ENCODE peak calls at places on chromosome 16, in seven cellular contexts. One of them, this sample, is unnamed. For H3K4me1, the result is how much of the 10 kb centered on the place peaks cover.

GRCh38 chr16:47643610-47644009 is 182.5 kb downstream of the PHKB start:
- DNase-seq in body of pancreas: no peak
- DNase-seq in stomach: no peak
- DNase-seq in IMR-90: no peak
- DNase-seq in heart left ventricle: no peak
- DNase-seq in A549: no peak
- DNase-seq in ovary: no peak
- DNase-seq in this sample: no peak

GRCh38 chr16:81767987-81768592 is 11.0 kb upstream of the PLCG2 start:
- DNase-seq in body of pancreas: peak
- DNase-seq in stomach: no peak
- DNase-seq in IMR-90: no peak
- DNase-seq in heart left ventricle: no peak
- DNase-seq in A549: peak
- DNase-seq in ovary: no peak
- DNase-seq in this sample: no peak

GRCh38 chr16:3822366-3823045 is 58.0 kb downstream of the CREBBP start:
- DNase-seq in body of pancreas: no peak
- DNase-seq in stomach: no peak
- DNase-seq in IMR-90: peak
- DNase-seq in heart left ventricle: no peak
- DNase-seq in A549: no peak
- DNase-seq in ovary: no peak
- DNase-seq in this sample: no peak

GRCh38 chr16:74111583-74111982 is 185.0 kb upstream of the PSMD7 start:
- DNase-seq in body of pancreas: no peak
- DNase-seq in stomach: no peak
- DNase-seq in IMR-90: no peak
- DNase-seq in heart left ventricle: no peak
- DNase-seq in A549: no peak
- DNase-seq in ovary: no peak
- DNase-seq in this sample: no peak

GRCh38 chr16:58054289-58054688 is 28.7 kb downstream of the MMP15 start:
- DNase-seq in body of pancreas: no peak
- DNase-seq in stomach: no peak
- DNase-seq in IMR-90: no peak
- DNase-seq in heart left ventricle: no peak
- DNase-seq in A549: no peak
- DNase-seq in ovary: no peak
- DNase-seq in this sample: no peak

GRCh38 chr16:1027416-1027815 is 45.1 kb upstream of the SSTR5 start:
- DNase-seq in body of pancreas: no peak
- DNase-seq in stomach: no peak
- DNase-seq in IMR-90: no peak
- DNase-seq in heart left ventricle: no peak
- DNase-seq in A549: no peak
- DNase-seq in ovary: no peak
- DNase-seq in this sample: no peak

GRCh38 chr16:2460916-2461315 is 1.0 kb downstream of the TEDC2 start:
- DNase-seq in body of pancreas: no peak
- DNase-seq in stomach: no peak
- DNase-seq in IMR-90: no peak
- DNase-seq in heart left ventricle: no peak
- DNase-seq in A549: no peak
- DNase-seq in ovary: peak
- DNase-seq in this sample: no peak

GRCh38 chr16:1188781-1189189 is 35.9 kb downstream of the CACNA1H start:
- DNase-seq in body of pancreas: peak
- DNase-seq in stomach: peak
- DNase-seq in IMR-90: peak
- DNase-seq in heart left ventricle: peak
- DNase-seq in A549: no peak
- DNase-seq in ovary: peak
- DNase-seq in this sample: peak

GRCh38 chr16:55842369-55843104 is 9.6 kb upstream of the CES1 start:
- DNase-seq in body of pancreas: peak
- DNase-seq in stomach: no peak
- DNase-seq in IMR-90: peak
- DNase-seq in heart left ventricle: no peak
- DNase-seq in A549: peak
- DNase-seq in ovary: no peak
- DNase-seq in this sample: no peak

GRCh38 chr16:8655184-8655717 is 19.2 kb upstream of the ABAT start:
- DNase-seq in body of pancreas: peak
- DNase-seq in stomach: peak
- DNase-seq in IMR-90: peak
- DNase-seq in heart left ventricle: no peak
- DNase-seq in A549: no peak
- DNase-seq in ovary: no peak
- DNase-seq in this sample: peak

GRCh38 chr16:1822801-1823200 is 3.8 kb downstream of the HAGH start:
- DNase-seq in body of pancreas: no peak
- DNase-seq in stomach: no peak
- DNase-seq in IMR-90: no peak
- DNase-seq in heart left ventricle: no peak
- DNase-seq in A549: no peak
- DNase-seq in ovary: no peak
- DNase-seq in this sample: no peak

GRCh38 chr16:74732951-74733350 is 32.3 kb upstream of the MLKL start:
- DNase-seq in body of pancreas: no peak
- DNase-seq in stomach: no peak
- DNase-seq in IMR-90: no peak
- DNase-seq in heart left ventricle: no peak
- DNase-seq in A549: no peak
- DNase-seq in ovary: no peak
- DNase-seq in this sample: no peak

GRCh38 chr16:1310832-1311200 is 1.4 kb downstream of the UBE2I start:
- DNase-seq in body of pancreas: no peak
- DNase-seq in stomach: peak
- DNase-seq in IMR-90: no peak
- DNase-seq in heart left ventricle: no peak
- DNase-seq in A549: no peak
- DNase-seq in ovary: no peak
- DNase-seq in this sample: no peak

GRCh38 chr16:3101018-3101840 is 2.1 kb upstream of the ZSCAN10 start:
- DNase-seq in body of pancreas: no peak
- DNase-seq in stomach: no peak
- DNase-seq in IMR-90: no peak
- DNase-seq in heart left ventricle: no peak
- DNase-seq in A549: peak
- DNase-seq in ovary: no peak
- DNase-seq in this sample: peak

DNA sequence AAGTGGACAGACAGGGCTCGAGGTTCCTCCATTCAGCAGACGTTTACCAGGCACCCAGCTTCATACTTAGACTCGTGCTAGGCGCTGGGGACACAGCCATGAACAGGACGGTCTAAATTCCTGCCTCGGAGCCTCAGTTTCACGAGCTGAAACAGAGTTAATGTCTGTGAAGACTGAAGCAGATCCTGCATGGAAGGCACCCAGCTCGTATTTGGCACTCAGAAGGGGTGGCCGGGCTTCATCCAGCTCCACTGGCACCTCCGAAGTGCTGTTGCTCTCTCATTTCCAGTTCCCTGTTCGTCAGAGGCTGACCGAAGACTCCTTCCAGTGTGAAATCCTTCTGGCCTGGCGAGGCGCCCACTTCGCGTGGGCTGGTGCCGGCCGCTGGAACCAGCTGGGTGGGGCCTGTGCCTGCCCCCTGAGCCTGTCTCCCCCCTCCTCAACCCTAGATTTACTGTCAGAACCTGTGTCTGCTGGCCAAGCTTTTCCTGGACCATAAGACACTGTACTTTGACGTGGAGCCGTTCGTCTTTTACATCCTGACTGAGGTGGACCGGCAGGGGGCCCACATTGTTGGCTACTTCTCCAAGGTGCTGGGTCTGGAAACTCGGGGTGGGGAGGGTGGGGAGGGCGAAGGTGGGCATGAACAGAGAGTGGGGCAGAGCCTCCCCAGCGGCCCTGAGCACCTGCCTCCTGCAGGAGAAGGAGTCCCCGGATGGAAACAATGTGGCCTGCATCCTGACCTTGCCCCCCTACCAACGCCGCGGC is 5.8 kb downstream of the PRSS8 start:
- DNase-seq in body of pancreas: peak
- DNase-seq in stomach: no peak
- DNase-seq in IMR-90: no peak
- DNase-seq in heart left ventricle: peak
- DNase-seq in A549: no peak
- DNase-seq in ovary: peak
- DNase-seq in this sample: no peak
- H3K4me1 ChIP-seq in body of pancreas: half or more
- H3K4me1 ChIP-seq in stomach: half or more
- H3K4me1 ChIP-seq in IMR-90: under half
- H3K4me1 ChIP-seq in heart left ventricle: under half
- H3K4me1 ChIP-seq in A549: under half
- H3K4me1 ChIP-seq in ovary: under half
- H3K4me1 ChIP-seq in this sample: under half

GRCh38 chr16:51239196-51239595 is 88.1 kb upstream of the SALL1 start:
- DNase-seq in body of pancreas: no peak
- DNase-seq in stomach: no peak
- DNase-seq in IMR-90: no peak
- DNase-seq in heart left ventricle: no peak
- DNase-seq in A549: no peak
- DNase-seq in ovary: no peak
- DNase-seq in this sample: no peak

GRCh38 chr16:51245306-51245705 is 94.2 kb upstream of the SALL1 start:
- DNase-seq in body of pancreas: no peak
- DNase-seq in stomach: no peak
- DNase-seq in IMR-90: no peak
- DNase-seq in heart left ventricle: no peak
- DNase-seq in A549: no peak
- DNase-seq in ovary: peak
- DNase-seq in this sample: no peak

GRCh38 chr16:51248217-51248616 is 97.1 kb upstream of the SALL1 start:
- DNase-seq in body of pancreas: no peak
- DNase-seq in stomach: no peak
- DNase-seq in IMR-90: no peak
- DNase-seq in heart left ventricle: no peak
- DNase-seq in A549: no peak
- DNase-seq in ovary: no peak
- DNase-seq in this sample: no peak

GRCh38 chr16:51242281-51242994 is 91.4 kb upstream of the SALL1 start:
- DNase-seq in body of pancreas: no peak
- DNase-seq in stomach: no peak
- DNase-seq in IMR-90: no peak
- DNase-seq in heart left ventricle: no peak
- DNase-seq in A549: no peak
- DNase-seq in ovary: no peak
- DNase-seq in this sample: no peak

DNA sequence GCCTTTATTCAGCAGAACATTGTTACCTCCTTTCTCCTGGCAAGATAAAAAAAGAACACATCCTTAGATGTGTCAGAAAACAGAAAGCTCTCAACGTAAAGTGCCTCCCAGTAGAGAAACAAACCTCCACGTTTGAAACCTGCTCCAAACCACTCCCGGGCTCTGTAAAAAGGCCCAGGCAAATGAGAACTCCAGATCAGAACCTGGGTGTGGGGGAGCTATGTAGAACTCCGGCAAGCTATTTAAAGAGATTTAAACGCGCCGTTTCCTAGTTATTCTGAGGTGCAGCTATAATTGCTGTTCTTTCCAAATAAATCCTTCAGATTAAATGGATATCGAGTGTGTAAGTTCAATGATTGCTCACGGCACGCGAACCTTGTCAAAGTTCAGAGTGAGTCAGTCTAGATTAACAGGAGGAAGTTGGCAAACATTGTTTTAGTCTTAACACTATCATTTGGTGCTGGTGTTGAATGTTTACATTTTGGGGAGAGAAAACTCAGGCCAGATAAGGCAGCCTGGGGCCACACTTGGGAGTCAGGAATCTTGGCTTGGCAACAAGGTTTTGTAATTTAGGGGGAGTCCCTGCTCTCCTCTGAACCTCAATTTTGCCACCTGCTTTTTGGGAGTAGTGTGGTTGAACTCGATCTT is 92.9 kb upstream of the SALL1 start:
- DNase-seq in body of pancreas: peak
- DNase-seq in stomach: peak
- DNase-seq in IMR-90: peak
- DNase-seq in heart left ventricle: no peak
- DNase-seq in A549: peak
- DNase-seq in ovary: no peak
- DNase-seq in this sample: no peak
- H3K27ac ChIP-seq in body of pancreas: no peak
- H3K27ac ChIP-seq in stomach: no peak
- H3K27ac ChIP-seq in IMR-90: no peak
- H3K27ac ChIP-seq in heart left ventricle: no peak
- H3K27ac ChIP-seq in A549: no peak
- H3K27ac ChIP-seq in ovary: no peak
- H3K27ac ChIP-seq in this sample: no peak

DNA sequence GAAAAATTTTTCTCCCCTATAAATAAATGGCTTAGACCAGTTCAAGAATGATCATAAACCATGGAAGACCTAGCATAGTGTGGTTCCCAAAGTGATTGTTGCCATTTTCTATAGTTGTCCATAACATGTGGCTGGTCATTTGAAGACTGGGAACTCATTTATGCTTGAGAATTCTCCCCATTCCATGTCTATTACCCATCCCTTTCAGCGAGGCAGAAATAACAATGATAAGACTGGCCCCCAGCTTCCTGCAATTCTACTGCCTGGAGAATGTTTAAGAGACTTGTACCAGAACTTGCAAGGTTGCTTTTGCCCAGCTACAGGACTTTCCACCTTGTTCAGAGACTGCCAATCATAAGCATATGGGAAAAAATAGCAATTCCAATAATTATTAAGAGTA is 146.5 kb upstream of the CDH11 start:
- DNase-seq in body of pancreas: no peak
- DNase-seq in stomach: no peak
- DNase-seq in IMR-90: peak
- DNase-seq in heart left ventricle: no peak
- DNase-seq in A549: no peak
- DNase-seq in ovary: no peak
- DNase-seq in this sample: no peak
- TF ChIP-seq POLR2A in body of pancreas: no peak
- TF ChIP-seq POLR2A in stomach: no peak
- TF ChIP-seq POLR2A in IMR-90: no peak
- TF ChIP-seq POLR2A in heart left ventricle: no peak
- TF ChIP-seq POLR2A in A549: no peak
- TF ChIP-seq POLR2A in ovary: no peak
- TF ChIP-seq POLR2A in this sample: no peak

GRCh38 chr16:68068926-68069325 is 16.2 kb upstream of the NFATC3 start:
- DNase-seq in body of pancreas: no peak
- DNase-seq in stomach: no peak
- DNase-seq in IMR-90: no peak
- DNase-seq in heart left ventricle: no peak
- DNase-seq in A549: no peak
- DNase-seq in ovary: no peak
- DNase-seq in this sample: no peak

GRCh38 chr16:68070249-68070725 is 14.9 kb upstream of the NFATC3 start:
- DNase-seq in body of pancreas: no peak
- DNase-seq in stomach: no peak
- DNase-seq in IMR-90: no peak
- DNase-seq in heart left ventricle: no peak
- DNase-seq in A549: no peak
- DNase-seq in ovary: no peak
- DNase-seq in this sample: no peak

GRCh38 chr16:68070811-68071546 is 14.2 kb upstream of the NFATC3 start:
- DNase-seq in body of pancreas: no peak
- DNase-seq in stomach: no peak
- DNase-seq in IMR-90: no peak
- DNase-seq in heart left ventricle: no peak
- DNase-seq in A549: no peak
- DNase-seq in ovary: no peak
- DNase-seq in this sample: peak

GRCh38 chr16:68071547-68071901 is 13.6 kb upstream of the NFATC3 start:
- DNase-seq in body of pancreas: no peak
- DNase-seq in stomach: no peak
- DNase-seq in IMR-90: no peak
- DNase-seq in heart left ventricle: no peak
- DNase-seq in A549: no peak
- DNase-seq in ovary: no peak
- DNase-seq in this sample: no peak

GRCh38 chr16:68069511-68070248 is 15.5 kb upstream of the NFATC3 start:
- DNase-seq in body of pancreas: peak
- DNase-seq in stomach: no peak
- DNase-seq in IMR-90: no peak
- DNase-seq in heart left ventricle: peak
- DNase-seq in A549: no peak
- DNase-seq in ovary: no peak
- DNase-seq in this sample: peak
- H3K4me1 ChIP-seq in body of pancreas: under half
- H3K4me1 ChIP-seq in stomach: under half
- H3K4me1 ChIP-seq in IMR-90: under half
- H3K4me1 ChIP-seq in heart left ventricle: under half
- H3K4me1 ChIP-seq in A549: under half
- H3K4me1 ChIP-seq in ovary: under half
- H3K4me1 ChIP-seq in this sample: under half